ENCODE peak calls at places on chromosomes 2 and 18, in seven cellular contexts. Q is uterus; O is activated CD4-positive, alpha-beta T cell treated with anti-CD3 and anti-CD28 coated beads for 24 hours; H is fibroblast of lung; L is posterior vena cava; C is SK-MEL-5; Z is GOT3. X is an unnamed sample.
A peak's percentile ranks its signal among the peaks of the same experiment; 100 is the strongest.

GRCh38 chr2:223090081-223090480 is 38.1 kb downstream of the KCNE4 start:
- DNase-seq in L (no peak), C (no peak), O (no peak), Z (no peak), H (no peak), Q (no peak), X (no peak)

GRCh38 chr2:205865794-205866490 is 183.6 kb downstream of the NRP2 start:
- DNase-seq in H (no peak), Q (no peak), L (no peak), C (no peak), O (no peak), Z (no peak), X (no peak)

GRCh38 chr2:241801611-241802420 is 7.2 kb upstream of the NEU4 start:
- DNase-seq in C (no peak), Z (no peak), Q (no peak), L (peak; percentile 72), H (no peak), O (no peak), X (no peak)

GRCh38 chr2:181457741-181458425 is 697 bp downstream of the ITGA4 start:
- DNase-seq in H (peak; percentile 48), L (peak; percentile 86), Z (peak; percentile 24), C (no peak), Q (peak; percentile 15), O (peak; percentile 41), X (peak; percentile 12)

GRCh38 chr2:23563151-23563550 is 178.2 kb downstream of the KLHL29 start:
- DNase-seq in H (no peak), O (no peak), C (no peak), L (no peak), Z (no peak), Q (no peak), X (no peak)

GRCh38 chr2:220949476-220949875 is 622.6 kb downstream of the EPHA4 start:
- DNase-seq in C (no peak), L (no peak), Z (no peak), H (no peak), Q (no peak), O (no peak), X (no peak)

GRCh38 chr2:9752441-9753275 is 90.6 kb upstream of the TAF1B start:
- DNase-seq in L (peak; percentile 84), Z (peak; percentile 40), Q (no peak), H (peak; percentile 53), C (no peak), O (peak; percentile 83), X (peak; percentile 26)

GRCh38 chr2:176096243-176096985 is 3.2 kb upstream of the HOXD12 start:
- DNase-seq in Z (no peak), C (peak; percentile 57), H (no peak), O (no peak), Q (no peak), L (no peak), X (no peak)

GRCh38 chr18:28114472-28114871 is 62.5 kb downstream of the CDH2 start:
- DNase-seq in C (no peak), L (no peak), Q (no peak), H (peak; percentile 47), O (no peak), Z (no peak), X (no peak)

GRCh38 chr2:33425660-33426059 is 50.8 kb upstream of the RASGRP3 start:
- DNase-seq in L (no peak), C (no peak), H (no peak), O (no peak), Q (no peak), Z (no peak), X (no peak)

GRCh38 chr2:85783796-85784195 is 30.0 kb downstream of the ATOH8 start:
- DNase-seq in Q (no peak), H (no peak), Z (no peak), O (no peak), C (no peak), L (no peak), X (no peak)

GRCh38 chr2:238942080-238942761 is 94.3 kb downstream of the TWIST2 start:
- DNase-seq in L (peak; percentile 57), C (no peak), O (no peak), Z (no peak), H (no peak), Q (peak; percentile 14), X (no peak)

GRCh38 chr2:222408684-222409083 is 15.7 kb upstream of the SGPP2 start:
- DNase-seq in C (no peak), L (no peak), O (no peak), Q (no peak), H (no peak), Z (no peak), X (no peak)

GRCh38 chr2:218829868-218830451 is 1.6 kb downstream of the PRKAG3 start:
- DNase-seq in O (no peak), C (no peak), L (peak; percentile 90), Z (no peak), H (no peak), Q (no peak), X (no peak)

GRCh38 chr2:171159326-171160118 is 1.2 kb downstream of the TLK1 start:
- DNase-seq in O (peak; percentile 22), L (peak; percentile 86), Z (no peak), Q (peak; percentile 43), C (peak; percentile 40), H (peak; percentile 83), X (peak; percentile 69)

GRCh38 chr18:36311026-36311570 is 13.6 kb downstream of the FHOD3 start:
- DNase-seq in Z (no peak), H (no peak), C (no peak), O (no peak), L (no peak), Q (no peak), X (no peak)

GRCh38 chr2:105078906-105079305 is 41.0 kb downstream of the MRPS9 start:
- DNase-seq in L (no peak), C (peak; percentile 77), Q (no peak), H (no peak), Z (no peak), O (no peak), X (no peak)

GRCh38 chr2:233460726-233461431 is 105.7 kb downstream of the USP40 start:
- DNase-seq in O (no peak), L (no peak), C (no peak), Q (no peak), Z (no peak), H (no peak), X (no peak)

GRCh38 chr18:7624697-7625096 is 57.6 kb downstream of the PTPRM start:
- DNase-seq in H (no peak), Z (no peak), C (no peak), L (no peak), Q (no peak), O (no peak), X (no peak)

GRCh38 chr18:34650121-34650545 is 60.0 kb upstream of the DTNA start:
- DNase-seq in L (no peak), O (no peak), H (peak; percentile 79), Z (no peak), C (no peak), Q (peak; percentile 19), X (no peak)

GRCh38 chr2:47616506-47616905 is 166.4 kb upstream of the MSH6 start:
- DNase-seq in Q (no peak), C (no peak), L (peak; percentile 34), O (no peak), H (no peak), Z (no peak), X (no peak)

GRCh38 chr2:204984421-204984925 is 439.2 kb downstream of the PARD3B start:
- DNase-seq in Z (no peak), H (no peak), L (no peak), O (no peak), Q (no peak), C (no peak), X (no peak)

GRCh38 chr18:70781860-70782453 is 493.1 kb downstream of the SOCS6 start:
- DNase-seq in O (peak; percentile 42), C (peak; percentile 73), Q (no peak), Z (no peak), L (no peak), H (peak; percentile 26), X (no peak)

GRCh38 chr2:28326873-28327495 is 65.7 kb upstream of the FOSL2 start:
- DNase-seq in C (no peak), O (no peak), H (peak; percentile 87), L (no peak), Q (no peak), Z (no peak), X (peak; percentile 79)

GRCh38 chr2:69224495-69224803 is 162.6 kb downstream of the GFPT1 start:
- DNase-seq in L (no peak), C (no peak), Z (no peak), H (no peak), Q (no peak), O (no peak), X (no peak)

GRCh38 chr2:205130111-205130829 is 552.0 kb upstream of the NRP2 start:
- DNase-seq in C (no peak), O (no peak), H (no peak), L (no peak), Q (no peak), Z (no peak), X (no peak)

GRCh38 chr18:13530879-13531387 is 195.4 kb downstream of the FAM210A start:
- DNase-seq in Z (no peak), H (peak; percentile 31), Q (peak; percentile 61), L (peak; percentile 91), O (no peak), C (peak; percentile 63), X (no peak)

GRCh38 chr18:12317664-12318333 is 9.8 kb downstream of the TUBB6 start:
- DNase-seq in C (no peak), L (no peak), Z (no peak), H (peak; percentile 54), Q (no peak), O (no peak), X (no peak)

GRCh38 chr2:28168376-28168775 is 224.3 kb upstream of the FOSL2 start:
- DNase-seq in C (no peak), Z (no peak), L (no peak), Q (no peak), H (no peak), O (no peak), X (no peak)

X was measured in ovary.